ENCODE peak calls at places on chromosome 4, in seven cellular contexts. V is SK-N-SH, D is HepG2, J is A549, M is GM12878, A is GM23338, W is HCT116. F is an unnamed sample. For H3K4me1, the result is how much of the 10 kb centered on the place peaks cover.

GRCh38 chr4:155774033-155774432 is 15.2 kb downstream of the GUCY1B1 start:
- DNase-seq in V (no peak), D (no peak), J (no peak), M (no peak), A (no peak), W (no peak), F (no peak)

GRCh38 chr4:102352774-102353173 is 7.5 kb upstream of the SLC39A8 start:
- DNase-seq in V (no peak), D (no peak), J (no peak), M (no peak), A (no peak), W (no peak), F (no peak)

GRCh38 chr4:105990933-105991332 is 95.7 kb downstream of the NPNT start:
- DNase-seq in V (peak), D (no peak), J (no peak), M (no peak), A (no peak), W (peak), F (no peak)

GRCh38 chr4:78938474-78938867 is 767 bp downstream of the PAQR3 start:
- DNase-seq in V (no peak), D (no peak), J (no peak), M (no peak), A (no peak), W (no peak), F (no peak)

GRCh38 chr4:4969298-4969697 is 50.0 kb downstream of the CYTL1 start:
- DNase-seq in V (no peak), D (no peak), J (peak), M (no peak), A (no peak), W (peak), F (no peak)

GRCh38 chr4:32022071-32022470 is 1301.9 kb downstream of the PCDH7 start:
- DNase-seq in V (no peak), D (no peak), J (peak), M (no peak), A (no peak), W (no peak), F (no peak)

GRCh38 chr4:154189346-154189745 is 302.3 kb downstream of the DCHS2 start:
- DNase-seq in V (no peak), D (no peak), J (no peak), M (no peak), A (no peak), W (no peak), F (no peak)

GRCh38 chr4:147409350-147409749 is 71.5 kb upstream of the EDNRA start:
- DNase-seq in V (no peak), D (no peak), J (no peak), M (no peak), A (no peak), W (no peak), F (no peak)

GRCh38 chr4:150972592-150972991 is 42.5 kb downstream of the LRBA start:
- DNase-seq in V (no peak), D (no peak), J (no peak), M (no peak), A (no peak), W (no peak), F (no peak)

GRCh38 chr4:173494013-173494970 is 35.7 kb downstream of the HAND2 start:
- DNase-seq in V (no peak), D (peak), J (peak), M (peak), A (peak), W (peak), F (peak)

GRCh38 chr4:174948826-174949225 is 30.7 kb downstream of the ADAM29 start:
- DNase-seq in V (no peak), D (no peak), J (no peak), M (no peak), A (no peak), W (no peak), F (no peak)

GRCh38 chr4:169369634-169370033 is 98.9 kb upstream of the SH3RF1 start:
- DNase-seq in V (no peak), D (peak), J (no peak), M (no peak), A (peak), W (no peak), F (no peak)

GRCh38 chr4:153467897-153468262 is 1.7 kb downstream of the TMEM131L start:
- DNase-seq in V (no peak), D (no peak), J (no peak), M (no peak), A (no peak), W (no peak), F (no peak)

GRCh38 chr4:53306729-53307128 is 59.1 kb downstream of the SCFD2 start:
- DNase-seq in V (peak), D (no peak), J (no peak), M (no peak), A (no peak), W (no peak), F (no peak)

GRCh38 chr4:29423836-29424721 is 1296.1 kb upstream of the PCDH7 start:
- DNase-seq in V (no peak), D (no peak), J (peak), M (no peak), A (no peak), W (peak), F (peak)

GRCh38 chr4:168708108-168708507 is 211.3 kb downstream of the PALLD start:
- DNase-seq in V (no peak), D (no peak), J (no peak), M (no peak), A (no peak), W (no peak), F (no peak)

GRCh38 chr4:168585168-168586091 is 88.6 kb downstream of the PALLD start:
- DNase-seq in V (peak), D (peak), J (peak), M (no peak), A (peak), W (peak), F (no peak)

GRCh38 chr4:244471-244870 is 60.8 kb downstream of the ZNF732 start:
- DNase-seq in V (no peak), D (peak), J (no peak), M (peak), A (peak), W (peak), F (peak)

GRCh38 chr4:2259541-2260267 is 2.2 kb downstream of the MXD4 start:
- DNase-seq in V (no peak), D (no peak), J (no peak), M (no peak), A (no peak), W (no peak), F (no peak)

GRCh38 chr4:164572877-164573279 is 181.1 kb upstream of the SMIM31 start:
- DNase-seq in V (no peak), D (no peak), J (no peak), M (no peak), A (no peak), W (peak), F (no peak)

GRCh38 chr4:12729384-12729783 is 754.8 kb downstream of the RAB28 start:
- DNase-seq in V (peak), D (peak), J (no peak), M (no peak), A (peak), W (peak), F (no peak)

GRCh38 chr4:23105759-23106370 is 413.1 kb downstream of the GBA3 start:
- DNase-seq in V (no peak), D (no peak), J (no peak), M (no peak), A (no peak), W (no peak), F (no peak)

GRCh38 chr4:184416913-184417734 is 57.2 kb downstream of the IRF2 start:
- DNase-seq in V (no peak), D (no peak), J (no peak), M (peak), A (no peak), W (no peak), F (no peak)

GRCh38 chr4:164596927-164597326 is 157.0 kb upstream of the SMIM31 start:
- DNase-seq in V (no peak), D (no peak), J (no peak), M (no peak), A (no peak), W (no peak), F (no peak)

GRCh38 chr4:102868153-102868781 is 525 bp upstream of the CISD2 start:
- DNase-seq in V (no peak), D (no peak), J (no peak), M (no peak), A (no peak), W (no peak), F (no peak)

GRCh38 chr4:185740471-185740873 is 71.5 kb downstream of the SORBS2 start:
- DNase-seq in V (no peak), D (no peak), J (no peak), M (no peak), A (peak), W (no peak), F (no peak)

GRCh38 chr4:23091674-23092073 is 398.9 kb downstream of the GBA3 start:
- DNase-seq in V (no peak), D (no peak), J (no peak), M (no peak), A (no peak), W (no peak), F (no peak)

GRCh38 chr4:78004270-78004669 is 52.9 kb upstream of the FRAS1 start:
- DNase-seq in V (no peak), D (no peak), J (no peak), M (no peak), A (no peak), W (no peak), F (no peak)

GRCh38 chr4:2273221-2273620 is 11.3 kb upstream of the MXD4 start:
- DNase-seq in V (no peak), D (no peak), J (no peak), M (no peak), A (no peak), W (no peak), F (no peak)

GRCh38 chr4:127631420-127631819 is 1.3 kb upstream of the INTU start:
- DNase-seq in V (no peak), D (no peak), J (no peak), M (no peak), A (no peak), W (no peak), F (no peak)

GRCh38 chr4:19224820-19225219 is 1026.9 kb upstream of the SLIT2 start:
- DNase-seq in V (peak), D (no peak), J (no peak), M (no peak), A (peak), W (peak), F (no peak)

GRCh38 chr4:108244576-108244975 is 75.8 kb upstream of the LEF1 start:
- DNase-seq in V (no peak), D (no peak), J (no peak), M (no peak), A (no peak), W (no peak), F (no peak)

GRCh38 chr4:6727081-6727942 is 11.3 kb downstream of the BLOC1S4 start:
- DNase-seq in V (no peak), D (no peak), J (no peak), M (no peak), A (peak), W (no peak), F (no peak)

GRCh38 chr4:2251795-2252529 is 9.9 kb downstream of the MXD4 start:
- DNase-seq in V (peak), D (no peak), J (no peak), M (no peak), A (no peak), W (no peak), F (no peak)

DNA sequence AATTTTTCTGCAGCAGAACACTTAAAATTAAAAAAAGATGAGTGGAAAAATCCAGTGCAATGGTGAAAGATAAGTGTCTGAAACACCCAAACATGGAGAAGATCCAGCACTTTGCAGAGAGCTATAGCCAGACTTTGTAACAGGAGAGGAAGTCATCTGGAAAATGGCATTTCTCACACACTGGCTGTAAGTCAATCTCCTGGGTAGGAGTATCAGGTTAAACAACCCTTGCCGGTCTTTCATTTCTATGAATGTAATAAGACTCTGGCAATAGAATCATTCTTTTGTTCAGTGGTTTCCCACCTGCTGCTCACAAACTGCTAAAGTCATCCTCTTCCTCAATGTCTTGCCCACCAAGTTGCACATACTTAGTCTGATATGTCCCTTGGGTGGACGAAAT is 93.9 kb upstream of the ATP8A1 start:
- DNase-seq in V (no peak), D (no peak), J (no peak), M (no peak), A (peak), W (no peak), F (no peak)
- TF ChIP-seq REST in V (no peak), D (no peak), J (no peak), M (no peak), A (no peak), W (no peak), F (no peak)

DNA sequence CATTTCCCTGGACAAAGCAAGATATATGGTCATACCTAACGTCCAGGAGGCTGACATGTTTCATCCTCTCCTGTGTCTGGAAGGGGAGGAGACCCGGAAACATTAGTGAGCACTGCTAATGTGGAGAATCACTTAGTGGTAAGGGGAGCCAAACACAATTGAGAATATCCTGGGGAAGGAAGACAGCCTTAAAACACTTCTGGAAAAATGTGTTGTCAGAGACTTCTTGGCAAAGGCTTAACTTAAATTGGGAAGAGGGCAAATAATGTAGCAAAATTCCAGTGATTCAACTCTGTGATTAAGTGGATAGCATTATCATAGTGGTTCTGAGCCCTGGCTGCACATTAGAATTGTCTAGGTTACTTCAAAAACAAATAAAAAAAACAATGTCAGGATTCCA is 39.5 kb downstream of the SPARCL1 start:
- DNase-seq in V (no peak), D (no peak), J (no peak), M (no peak), A (no peak), W (no peak), F (no peak)
- H3K27ac ChIP-seq in V (no peak), D (no peak), J (no peak), M (no peak), A (no peak), W (no peak), F (no peak)

GRCh38 chr4:143354990-143355389 is 18.3 kb downstream of the GAB1 start:
- DNase-seq in V (peak), D (no peak), J (no peak), M (no peak), A (no peak), W (no peak), F (no peak)

GRCh38 chr4:143352052-143352451 is 15.4 kb downstream of the GAB1 start:
- DNase-seq in V (peak), D (no peak), J (no peak), M (no peak), A (no peak), W (no peak), F (no peak)

GRCh38 chr4:143353797-143354196 is 17.1 kb downstream of the GAB1 start:
- DNase-seq in V (no peak), D (no peak), J (no peak), M (no peak), A (no peak), W (no peak), F (no peak)

GRCh38 chr4:143351149-143351691 is 14.5 kb downstream of the GAB1 start:
- DNase-seq in V (no peak), D (no peak), J (no peak), M (no peak), A (no peak), W (no peak), F (no peak)

GRCh38 chr4:143352720-143353119 is 16.0 kb downstream of the GAB1 start:
- DNase-seq in V (no peak), D (no peak), J (no peak), M (no peak), A (no peak), W (no peak), F (no peak)
- H3K4me1 ChIP-seq in V (under half), D (under half), J (under half), M (under half), A (half or more), W (under half), F (under half)

GRCh38 chr4:10093801-10094552 is 22.6 kb downstream of the WDR1 start:
- DNase-seq in V (peak), D (no peak), J (no peak), M (no peak), A (no peak), W (no peak), F (no peak)
- TF ChIP-seq REST in V (no peak), D (no peak), J (no peak), M (no peak), A (no peak), W (no peak), F (no peak)

GRCh38 chr4:16824278-16824806 is 74.1 kb downstream of the LDB2 start:
- DNase-seq in V (no peak), D (peak), J (no peak), M (no peak), A (no peak), W (no peak), F (no peak)

GRCh38 chr4:16830081-16830480 is 68.4 kb downstream of the LDB2 start:
- DNase-seq in V (no peak), D (no peak), J (no peak), M (no peak), A (no peak), W (no peak), F (no peak)

GRCh38 chr4:16827045-16827444 is 71.4 kb downstream of the LDB2 start:
- DNase-seq in V (no peak), D (no peak), J (no peak), M (no peak), A (peak), W (no peak), F (no peak)

GRCh38 chr4:16826397-16826910 is 72.0 kb downstream of the LDB2 start:
- DNase-seq in V (no peak), D (no peak), J (no peak), M (no peak), A (peak), W (no peak), F (no peak)

GRCh38 chr4:16827762-16828724 is 70.4 kb downstream of the LDB2 start:
- DNase-seq in V (peak), D (no peak), J (no peak), M (no peak), A (peak), W (no peak), F (no peak)
- H3K27ac ChIP-seq in V (no peak), D (no peak), J (no peak), M (no peak), A (peak), W (no peak), F (no peak)

GRCh38 chr4:182748949-182749348 is 168.2 kb downstream of the DCTD start:
- DNase-seq in V (no peak), D (no peak), J (no peak), M (no peak), A (no peak), W (no peak), F (peak)

GRCh38 chr4:182752158-182752910 is 164.9 kb downstream of the DCTD start:
- DNase-seq in V (no peak), D (no peak), J (no peak), M (no peak), A (peak), W (no peak), F (no peak)

GRCh38 chr4:182748283-182748682 is 168.9 kb downstream of the DCTD start:
- DNase-seq in V (no peak), D (no peak), J (no peak), M (no peak), A (no peak), W (no peak), F (no peak)

GRCh38 chr4:182746876-182747275 is 170.3 kb downstream of the DCTD start:
- DNase-seq in V (no peak), D (no peak), J (no peak), M (no peak), A (no peak), W (no peak), F (no peak)

GRCh38 chr4:182749768-182750167 is 167.4 kb downstream of the DCTD start:
- DNase-seq in V (no peak), D (no peak), J (no peak), M (no peak), A (no peak), W (no peak), F (peak)
- H3K4me1 ChIP-seq in V (under half), D (under half), J (under half), M (under half), A (under half), W (under half), F (under half)

GRCh38 chr4:99624141-99624719 is 33.4 kb downstream of the C4orf54 start:
- DNase-seq in V (no peak), D (no peak), J (no peak), M (no peak), A (peak), W (no peak), F (no peak)
- TF ChIP-seq REST in V (no peak), D (no peak), J (no peak), M (no peak), A (no peak), W (no peak), F (no peak)

F was measured in Panc1.